ENCODE peak calls at places on chromosomes 5 and 9, in six cellular contexts. R is hepatocyte, T is A549, M is body of pancreas, N is IMR-90, G is SK-N-SH. C is an unnamed sample.

GRCh38 chr5:71737931-71738539 is 19.0 kb downstream of the CARTPT start:
- DNase-seq in R (no peak), T (no peak), M (no peak), N (no peak), G (no peak), C (no peak)

GRCh38 chr5:65482727-65483473 is 1.2 kb upstream of the ADAMTS6 start:
- DNase-seq in R (peak; percentile 53), T (peak; percentile 7), M (no peak), N (peak; percentile 69), G (peak; percentile 40), C (peak; percentile 37)

GRCh38 chr5:168023190-168023589 is 268.3 kb upstream of the WWC1 start:
- DNase-seq in R (peak; percentile 74), T (no peak), M (no peak), N (no peak), G (peak; percentile 87), C (no peak)

GRCh38 chr9:70229579-70229978 is 29.2 kb upstream of the SMC5 start:
- DNase-seq in R (no peak), T (peak; percentile 19), M (no peak), N (peak; percentile 68), G (no peak), C (no peak)

GRCh38 chr9:79665926-79666325 is 94.2 kb downstream of the TLE4 start:
- DNase-seq in R (no peak), T (no peak), M (no peak), N (no peak), G (no peak), C (no peak)

GRCh38 chr5:172837640-172838039 is 3.6 kb downstream of the ERGIC1 start:
- DNase-seq in R (peak; percentile 65), T (no peak), M (peak; percentile 81), N (no peak), G (no peak), C (peak; percentile 90)

GRCh38 chr5:78536797-78537196 is 111.8 kb downstream of the LHFPL2 start:
- DNase-seq in R (no peak), T (no peak), M (no peak), N (no peak), G (no peak), C (no peak)

GRCh38 chr5:82295144-82295543 is 17.0 kb upstream of the RPS23 start:
- DNase-seq in R (no peak), T (peak; percentile 44), M (no peak), N (peak; percentile 23), G (peak; percentile 24), C (no peak)

GRCh38 chr5:1478333-1478732 is 33.1 kb upstream of the SLC6A3 start:
- DNase-seq in R (no peak), T (no peak), M (no peak), N (no peak), G (no peak), C (no peak)

GRCh38 chr5:164336906-164337305 is 831.5 kb downstream of the MAT2B start:
- DNase-seq in R (no peak), T (no peak), M (no peak), N (peak; percentile 54), G (no peak), C (no peak)

GRCh38 chr5:69217732-69218568 is 16.7 kb upstream of the CDK7 start:
- DNase-seq in R (peak; percentile 96), T (peak; percentile 94), M (peak; percentile 81), N (peak; percentile 86), G (peak; percentile 94), C (peak; percentile 86)

DNA sequence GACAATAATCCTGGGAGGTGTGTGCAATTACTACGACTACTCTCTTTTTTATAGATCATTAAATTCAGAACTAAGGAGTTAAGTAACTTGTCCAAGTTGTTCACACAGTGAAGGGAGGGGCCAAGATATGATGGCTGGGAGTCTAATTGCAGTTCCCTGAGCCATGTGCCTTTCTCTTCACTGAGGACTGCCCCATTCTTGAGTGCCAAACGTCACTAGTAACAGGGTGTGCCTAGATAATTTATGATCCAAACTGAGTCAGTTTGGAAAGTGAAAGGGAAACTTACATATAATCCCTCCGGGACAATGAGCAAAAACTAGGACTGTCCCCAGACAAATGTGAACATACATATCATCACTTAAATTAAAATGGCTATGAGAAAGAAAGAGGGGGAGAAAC is 20.2 kb downstream of the IL7R start:
- DNase-seq in R (peak; percentile 37), T (no peak), M (no peak), N (no peak), G (no peak), C (no peak)
- H3K4me3 ChIP-seq in R (no peak overlapping the region), T (no peak overlapping the region), M (no peak overlapping the region), N (no peak overlapping the region), G (no peak overlapping the region), C (no peak overlapping the region)

GRCh38 chr5:9386945-9387344 is 158.9 kb downstream of the SEMA5A start:
- DNase-seq in R (no peak), T (no peak), M (no peak), N (no peak), G (no peak), C (no peak)

GRCh38 chr5:9388941-9389674 is 156.8 kb downstream of the SEMA5A start:
- DNase-seq in R (no peak), T (no peak), M (no peak), N (no peak), G (peak; percentile 40), C (no peak)

GRCh38 chr5:9390128-9390527 is 155.7 kb downstream of the SEMA5A start:
- DNase-seq in R (no peak), T (no peak), M (no peak), N (no peak), G (peak; percentile 66), C (no peak)

GRCh38 chr5:9391080-9391479 is 154.8 kb downstream of the SEMA5A start:
- DNase-seq in R (no peak), T (no peak), M (no peak), N (no peak), G (no peak), C (no peak)

GRCh38 chr5:9387879-9388278 is 158.0 kb downstream of the SEMA5A start:
- DNase-seq in R (peak; percentile 28), T (no peak), M (no peak), N (peak; percentile 13), G (no peak), C (no peak)
- TF ChIP-seq CTCF in R (peak; percentile 40), T (no peak), M (no peak), N (peak; percentile 8), G (peak; percentile 23), C (no peak)

DNA sequence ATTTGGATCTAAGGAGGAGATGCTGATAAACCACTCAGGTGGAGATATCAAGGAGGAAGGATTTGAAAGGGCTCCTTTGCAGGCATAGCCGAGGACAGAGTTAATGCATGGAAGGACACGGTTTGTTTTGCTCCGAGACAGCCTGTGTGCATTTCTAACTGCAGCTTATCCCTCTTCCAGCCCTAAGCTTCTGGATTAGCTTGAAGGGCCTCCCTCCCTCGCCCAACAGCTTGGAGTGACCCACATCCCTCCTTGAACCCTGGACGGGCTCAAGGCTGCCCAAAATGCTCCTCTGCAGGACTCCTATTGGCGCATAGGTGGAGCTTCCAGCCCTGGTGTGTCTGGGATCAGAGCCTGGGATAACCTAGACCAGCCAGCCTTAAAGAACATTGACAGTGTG is 66.7 kb downstream of the PPARGC1B start:
- DNase-seq in R (no peak), T (no peak), M (no peak), N (no peak), G (no peak), C (no peak)
- H3K4me1 ChIP-seq in R (peaks cover 13% of the 10 kb centered on the region), T (peaks cover 69% of the 10 kb centered on the region), M (no peaks in the 10 kb centered on the region), N (peaks cover 7% of the 10 kb centered on the region), G (peaks cover 7% of the 10 kb centered on the region), C (no peaks in the 10 kb centered on the region)

GRCh38 chr5:115625579-115626443 is at the start of gene TMED7:
- DNase-seq in R (peak; percentile 100), T (peak; percentile 97), M (peak; percentile 100), N (peak; percentile 97), G (peak; percentile 95), C (peak; percentile 100)
- H3K4me3 ChIP-seq in R (peak within 1 kb of the TSS; percentile 76), T (peak within 1 kb of the TSS; percentile 98), M (peak within 1 kb of the TSS; percentile 79), N (peak within 1 kb of the TSS; percentile 84), G (peak within 1 kb of the TSS; percentile 99), C (peak within 1 kb of the TSS; percentile 84)

GRCh38 chr5:6583049-6583880 is 49.6 kb downstream of the NSUN2 start:
- DNase-seq in R (peak; percentile 69), T (no peak), M (no peak), N (no peak), G (peak; percentile 97), C (no peak)
- TF ChIP-seq CTCF in R (peak; percentile 30), T (peak; percentile 38), M (peak; percentile 7), N (peak; percentile 48), G (peak; percentile 32), C (no peak)

DNA sequence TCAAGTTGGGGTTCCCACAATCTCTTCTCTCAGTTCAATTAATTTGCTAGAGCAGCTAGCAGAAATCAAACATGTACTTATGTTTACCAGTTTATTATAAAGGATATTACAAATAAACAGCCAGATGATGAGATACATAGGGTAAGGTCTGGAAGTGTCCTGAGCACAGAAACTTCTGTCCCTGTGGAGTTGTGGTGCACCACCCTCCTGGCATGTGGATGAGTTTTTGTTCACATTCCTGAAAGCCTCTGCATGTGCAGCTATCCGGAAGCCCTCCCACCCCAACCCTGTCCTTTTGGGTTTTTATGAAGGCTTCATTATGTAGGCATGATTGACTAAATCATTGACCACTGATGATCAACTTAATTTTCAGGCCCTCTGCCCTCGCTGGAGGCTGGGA is 791.2 kb upstream of the ZNF608 start:
- DNase-seq in R (no peak), T (no peak), M (no peak), N (no peak), G (no peak), C (no peak)
- H3K4me1 ChIP-seq in R (no peaks in the 10 kb centered on the region), T (no peaks in the 10 kb centered on the region), M (no peaks in the 10 kb centered on the region), N (no peaks in the 10 kb centered on the region), G (no peaks in the 10 kb centered on the region), C (peaks cover 15% of the 10 kb centered on the region)

DNA sequence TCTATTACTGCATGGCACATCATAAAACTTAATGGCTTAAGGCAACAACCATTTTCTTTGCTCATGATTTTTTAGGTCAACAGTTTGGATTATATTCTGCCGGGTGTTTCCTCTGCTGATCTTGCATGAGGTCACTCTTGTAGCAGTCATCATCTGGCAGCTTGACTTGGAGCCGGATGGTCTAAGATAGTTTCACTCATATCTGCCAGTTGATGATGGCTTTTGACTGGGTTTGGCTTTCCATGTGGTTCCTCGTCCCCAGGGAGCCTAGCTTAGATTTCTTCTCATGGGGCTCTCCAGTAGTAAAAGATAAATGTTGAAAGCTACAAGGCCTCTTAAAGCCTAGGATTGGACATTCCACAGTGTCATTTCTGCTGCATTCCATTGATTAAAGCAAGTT is 27.4 kb downstream of the LNPEP start:
- DNase-seq in R (peak; percentile 27), T (no peak), M (no peak), N (peak; percentile 82), G (no peak), C (peak; percentile 60)
- H3K4me3 ChIP-seq in R (no peak overlapping the region), T (no peak overlapping the region), M (no peak overlapping the region), N (no peak overlapping the region), G (no peak overlapping the region), C (no peak overlapping the region)

C was measured in DND-41.